ENCODE peak calls at places on chromosomes 3 and 15, in four cellular contexts. F is endothelial cell, N is smooth muscle cell of the brain vasculature, Q is GM23338. I is an unnamed sample.
A peak's percentile ranks its signal among the peaks of the same experiment; 100 is the strongest.

GRCh38 chr3:133894334-133895207 is 1.1 kb downstream of the RAB6B start:
- DNase-seq in F (no peak), N (no peak), Q (peak; percentile 77), I (no peak)

GRCh38 chr3:15499536-15499935 is 22.0 kb downstream of the COLQ start:
- DNase-seq in F (no peak), N (no peak), Q (no peak), I (no peak)

GRCh38 chr3:78086150-78086549 is 1046.3 kb downstream of the ROBO2 start:
- DNase-seq in F (no peak), N (no peak), Q (no peak), I (no peak)

GRCh38 chr3:106208266-106208665 is 339.5 kb upstream of the CBLB start:
- DNase-seq in F (no peak), N (no peak), Q (no peak), I (no peak)

GRCh38 chr3:184718431-184718830 is 6.6 kb upstream of the MAGEF1 start:
- DNase-seq in F (no peak), N (no peak), Q (peak; percentile 17), I (no peak)

GRCh38 chr15:72801590-72802345 is 18.2 kb upstream of the ADPGK start:
- DNase-seq in F (no peak), N (no peak), Q (no peak), I (no peak)

GRCh38 chr3:111589303-111590095 is 5.6 kb downstream of the ZBED2 start:
- DNase-seq in F (no peak), N (no peak), Q (no peak), I (no peak)

GRCh38 chr3:14166877-14167605 is 11.4 kb downstream of the XPC start:
- DNase-seq in F (no peak), N (no peak), Q (no peak), I (no peak)

GRCh38 chr3:132787616-132788015 is 65.4 kb upstream of the NPHP3 start:
- DNase-seq in F (no peak), N (no peak), Q (no peak), I (no peak)

GRCh38 chr3:46661776-46662766 is 31.4 kb downstream of the ALS2CL start:
- DNase-seq in F (peak; percentile 2), N (no peak), Q (peak; percentile 71), I (no peak)

GRCh38 chr3:38490288-38490860 is 5.8 kb upstream of the EXOG start:
- DNase-seq in F (no peak), N (no peak), Q (no peak), I (no peak)

GRCh38 chr3:15102833-15103232 is 3.9 kb upstream of the RBSN start:
- DNase-seq in F (no peak), N (no peak), Q (peak; percentile 26), I (peak; percentile 69)

GRCh38 chr3:66153471-66153870 is 67.3 kb upstream of the SLC25A26 start:
- DNase-seq in F (no peak), N (no peak), Q (peak; percentile 26), I (no peak)

GRCh38 chr3:60046212-60046611 is 996.4 kb upstream of the CFAP20DC start:
- DNase-seq in F (no peak), N (no peak), Q (no peak), I (no peak)

GRCh38 chr3:119585867-119586570 is 6.7 kb downstream of the ADPRH start:
- DNase-seq in F (no peak), N (no peak), Q (no peak), I (no peak)

GRCh38 chr3:175041369-175041768 is 182.2 kb downstream of the NAALADL2 start:
- DNase-seq in F (no peak), N (no peak), Q (no peak), I (no peak)

GRCh38 chr3:33004205-33004604 is 52.8 kb downstream of the CCR4 start:
- DNase-seq in F (no peak), N (no peak), Q (no peak), I (no peak)

GRCh38 chr15:60000113-60000823 is 3.8 kb upstream of the FOXB1 start:
- DNase-seq in F (no peak), N (no peak), Q (peak; percentile 72), I (no peak)

GRCh38 chr15:38600241-38600640 is 35.6 kb upstream of the RASGRP1 start:
- DNase-seq in F (no peak), N (no peak), Q (no peak), I (no peak)

GRCh38 chr15:81312790-81313543 is 11.0 kb downstream of the STARD5 start:
- DNase-seq in F (no peak), N (peak; percentile 88), Q (no peak), I (no peak)

GRCh38 chr15:34837246-34838016 is 42.1 kb upstream of the ACTC1 start:
- DNase-seq in F (no peak), N (no peak), Q (no peak), I (no peak)

GRCh38 chr3:36890261-36890660 is 54.6 kb downstream of the TRANK1 start:
- DNase-seq in F (no peak), N (no peak), Q (peak; percentile 23), I (no peak)

GRCh38 chr3:70612920-70613319 is 300.5 kb upstream of the MDFIC2 start:
- DNase-seq in F (no peak), N (no peak), Q (no peak), I (no peak)

GRCh38 chr3:179681492-179682263 is 28.8 kb downstream of the USP13 start:
- DNase-seq in F (no peak), N (no peak), Q (no peak), I (no peak)

GRCh38 chr3:73683706-73684105 is 59.0 kb upstream of the PDZRN3 start:
- DNase-seq in F (no peak), N (no peak), Q (peak; percentile 9), I (no peak)

GRCh38 chr15:33735637-33736247 is 232.6 kb upstream of the CHRM5 start:
- DNase-seq in F (peak; percentile 36), N (no peak), Q (peak; percentile 60), I (no peak)

GRCh38 chr3:192169332-192169915 is 557.9 kb downstream of the FGF12 start:
- DNase-seq in F (no peak), N (no peak), Q (no peak), I (no peak)

GRCh38 chr3:137695351-137695750 is 68.8 kb upstream of the SOX14 start:
- DNase-seq in F (no peak), N (no peak), Q (peak; percentile 27), I (no peak)

GRCh38 chr3:40623567-40623966 is 98.8 kb downstream of the ZNF621 start:
- DNase-seq in F (no peak), N (no peak), Q (no peak), I (no peak)

GRCh38 chr3:49076627-49077026 is 17.2 kb downstream of the QRICH1 start:
- DNase-seq in F (no peak), N (no peak), Q (no peak), I (no peak)

GRCh38 chr15:99507016-99507731 is 58.6 kb upstream of the MEF2A start:
- DNase-seq in F (no peak), N (peak; percentile 46), Q (no peak), I (no peak)

I was measured in putamen.